ENCODE peak calls at places on chromosome 9, in four cellular contexts. One of them, this sample, is unnamed.

GRCh38 chr9:125360621-125361020 is 99.0 kb downstream of the GAPVD1 start:
- DNase-seq in esophagus squamous epithelium: no peak
- DNase-seq in dorsolateral prefrontal cortex: no peak
- DNase-seq in Peyer's patch: no peak
- DNase-seq in this sample: no peak

GRCh38 chr9:89850633-89851325 is 246.0 kb downstream of the GADD45G start:
- DNase-seq in esophagus squamous epithelium: no peak
- DNase-seq in dorsolateral prefrontal cortex: no peak
- DNase-seq in Peyer's patch: peak
- DNase-seq in this sample: no peak

GRCh38 chr9:117644607-117645244 is 59.5 kb upstream of the TLR4 start:
- DNase-seq in esophagus squamous epithelium: peak
- DNase-seq in dorsolateral prefrontal cortex: peak
- DNase-seq in Peyer's patch: peak
- DNase-seq in this sample: peak

GRCh38 chr9:94250456-94250855 is 8.6 kb upstream of the ZNF169 start:
- DNase-seq in esophagus squamous epithelium: no peak
- DNase-seq in dorsolateral prefrontal cortex: no peak
- DNase-seq in Peyer's patch: no peak
- DNase-seq in this sample: peak

GRCh38 chr9:134502261-134503211 is 139.1 kb upstream of the COL5A1 start:
- DNase-seq in esophagus squamous epithelium: no peak
- DNase-seq in dorsolateral prefrontal cortex: peak
- DNase-seq in Peyer's patch: peak
- DNase-seq in this sample: no peak

GRCh38 chr9:99221266-99221622 is 498 bp downstream of the ALG2 start:
- DNase-seq in esophagus squamous epithelium: no peak
- DNase-seq in dorsolateral prefrontal cortex: no peak
- DNase-seq in Peyer's patch: no peak
- DNase-seq in this sample: no peak

GRCh38 chr9:108816037-108816436 is 39.7 kb downstream of the ACTL7B start:
- DNase-seq in esophagus squamous epithelium: no peak
- DNase-seq in dorsolateral prefrontal cortex: no peak
- DNase-seq in Peyer's patch: no peak
- DNase-seq in this sample: no peak

GRCh38 chr9:90466481-90466880 is 176.1 kb downstream of the DIRAS2 start:
- DNase-seq in esophagus squamous epithelium: no peak
- DNase-seq in dorsolateral prefrontal cortex: no peak
- DNase-seq in Peyer's patch: no peak
- DNase-seq in this sample: no peak

GRCh38 chr9:19460258-19460657 is 51.4 kb downstream of the ACER2 start:
- DNase-seq in esophagus squamous epithelium: no peak
- DNase-seq in dorsolateral prefrontal cortex: no peak
- DNase-seq in Peyer's patch: no peak
- DNase-seq in this sample: no peak

GRCh38 chr9:127107344-127108181 is 14.9 kb downstream of the ANGPTL2 start:
- DNase-seq in esophagus squamous epithelium: no peak
- DNase-seq in dorsolateral prefrontal cortex: no peak
- DNase-seq in Peyer's patch: no peak
- DNase-seq in this sample: no peak

GRCh38 chr9:21549251-21549765 is 67.2 kb upstream of the IFNE start:
- DNase-seq in esophagus squamous epithelium: no peak
- DNase-seq in dorsolateral prefrontal cortex: no peak
- DNase-seq in Peyer's patch: no peak
- DNase-seq in this sample: no peak

GRCh38 chr9:72931437-72931836 is 21.4 kb downstream of the ALDH1A1 start:
- DNase-seq in esophagus squamous epithelium: no peak
- DNase-seq in dorsolateral prefrontal cortex: no peak
- DNase-seq in Peyer's patch: no peak
- DNase-seq in this sample: no peak

GRCh38 chr9:21689851-21690250 is 112.6 kb upstream of the MTAP start:
- DNase-seq in esophagus squamous epithelium: no peak
- DNase-seq in dorsolateral prefrontal cortex: no peak
- DNase-seq in Peyer's patch: no peak
- DNase-seq in this sample: no peak

GRCh38 chr9:87095961-87096360 is 148.7 kb upstream of the GAS1 start:
- DNase-seq in esophagus squamous epithelium: no peak
- DNase-seq in dorsolateral prefrontal cortex: no peak
- DNase-seq in Peyer's patch: no peak
- DNase-seq in this sample: no peak

GRCh38 chr9:38227656-38228055 is 158.6 kb upstream of the SHB start:
- DNase-seq in esophagus squamous epithelium: no peak
- DNase-seq in dorsolateral prefrontal cortex: no peak
- DNase-seq in Peyer's patch: no peak
- DNase-seq in this sample: peak

GRCh38 chr9:124621371-124622328 is 114.5 kb upstream of the NR5A1 start:
- DNase-seq in esophagus squamous epithelium: no peak
- DNase-seq in dorsolateral prefrontal cortex: no peak
- DNase-seq in Peyer's patch: no peak
- DNase-seq in this sample: peak

GRCh38 chr9:98410185-98410697 is 154.8 kb upstream of the TBC1D2 start:
- DNase-seq in esophagus squamous epithelium: no peak
- DNase-seq in dorsolateral prefrontal cortex: no peak
- DNase-seq in Peyer's patch: no peak
- DNase-seq in this sample: no peak

GRCh38 chr9:77017505-77017894 is 2.0 kb upstream of the FOXB2 start:
- DNase-seq in esophagus squamous epithelium: no peak
- DNase-seq in dorsolateral prefrontal cortex: no peak
- DNase-seq in Peyer's patch: no peak
- DNase-seq in this sample: no peak

GRCh38 chr9:115133649-115134048 is 15.7 kb upstream of the TNC start:
- DNase-seq in esophagus squamous epithelium: no peak
- DNase-seq in dorsolateral prefrontal cortex: no peak
- DNase-seq in Peyer's patch: no peak
- DNase-seq in this sample: no peak

GRCh38 chr9:78278177-78278777 is 18.6 kb upstream of the PSAT1 start:
- DNase-seq in esophagus squamous epithelium: no peak
- DNase-seq in dorsolateral prefrontal cortex: no peak
- DNase-seq in Peyer's patch: no peak
- DNase-seq in this sample: no peak

GRCh38 chr9:90943341-90943740 is 141.7 kb downstream of the SYK start:
- DNase-seq in esophagus squamous epithelium: no peak
- DNase-seq in dorsolateral prefrontal cortex: no peak
- DNase-seq in Peyer's patch: no peak
- DNase-seq in this sample: no peak

GRCh38 chr9:113705938-113706519 is 170.1 kb upstream of the ZNF618 start:
- DNase-seq in esophagus squamous epithelium: no peak
- DNase-seq in dorsolateral prefrontal cortex: no peak
- DNase-seq in Peyer's patch: no peak
- DNase-seq in this sample: no peak

GRCh38 chr9:12614488-12614887 is 78.7 kb upstream of the TYRP1 start:
- DNase-seq in esophagus squamous epithelium: no peak
- DNase-seq in dorsolateral prefrontal cortex: no peak
- DNase-seq in Peyer's patch: no peak
- DNase-seq in this sample: no peak

GRCh38 chr9:30932226-30932625 is 1452.2 kb upstream of the ACO1 start:
- DNase-seq in esophagus squamous epithelium: no peak
- DNase-seq in dorsolateral prefrontal cortex: no peak
- DNase-seq in Peyer's patch: no peak
- DNase-seq in this sample: no peak

GRCh38 chr9:69535911-69536310 is 136.3 kb downstream of the APBA1 start:
- DNase-seq in esophagus squamous epithelium: no peak
- DNase-seq in dorsolateral prefrontal cortex: no peak
- DNase-seq in Peyer's patch: no peak
- DNase-seq in this sample: no peak

GRCh38 chr9:27590636-27591035 is 17.4 kb upstream of the C9orf72 start:
- DNase-seq in esophagus squamous epithelium: no peak
- DNase-seq in dorsolateral prefrontal cortex: no peak
- DNase-seq in Peyer's patch: no peak
- DNase-seq in this sample: no peak

GRCh38 chr9:124347206-124347967 is 67.9 kb downstream of the PSMB7 start:
- DNase-seq in esophagus squamous epithelium: no peak
- DNase-seq in dorsolateral prefrontal cortex: peak
- DNase-seq in Peyer's patch: no peak
- DNase-seq in this sample: no peak

GRCh38 chr9:110700953-110701352 is 32.4 kb downstream of the MUSK start:
- DNase-seq in esophagus squamous epithelium: no peak
- DNase-seq in dorsolateral prefrontal cortex: no peak
- DNase-seq in Peyer's patch: no peak
- DNase-seq in this sample: no peak

GRCh38 chr9:75910716-75911115 is 20.2 kb downstream of the PCSK5 start:
- DNase-seq in esophagus squamous epithelium: no peak
- DNase-seq in dorsolateral prefrontal cortex: no peak
- DNase-seq in Peyer's patch: no peak
- DNase-seq in this sample: no peak

GRCh38 chr9:126373241-126373640 is 46.6 kb downstream of the MVB12B start:
- DNase-seq in esophagus squamous epithelium: no peak
- DNase-seq in dorsolateral prefrontal cortex: no peak
- DNase-seq in Peyer's patch: no peak
- DNase-seq in this sample: no peak

GRCh38 chr9:95910023-95910706 is 34.7 kb downstream of the ERCC6L2 start:
- DNase-seq in esophagus squamous epithelium: no peak
- DNase-seq in dorsolateral prefrontal cortex: no peak
- DNase-seq in Peyer's patch: no peak
- DNase-seq in this sample: no peak

GRCh38 chr9:18606831-18607230 is 132.9 kb downstream of the ADAMTSL1 start:
- DNase-seq in esophagus squamous epithelium: no peak
- DNase-seq in dorsolateral prefrontal cortex: no peak
- DNase-seq in Peyer's patch: no peak
- DNase-seq in this sample: no peak

GRCh38 chr9:89022071-89022721 is 30.9 kb downstream of the S1PR3 start:
- DNase-seq in esophagus squamous epithelium: no peak
- DNase-seq in dorsolateral prefrontal cortex: no peak
- DNase-seq in Peyer's patch: no peak
- DNase-seq in this sample: no peak

GRCh38 chr9:38112010-38112409 is 43.0 kb upstream of the SHB start:
- DNase-seq in esophagus squamous epithelium: no peak
- DNase-seq in dorsolateral prefrontal cortex: no peak
- DNase-seq in Peyer's patch: no peak
- DNase-seq in this sample: no peak

DNA sequence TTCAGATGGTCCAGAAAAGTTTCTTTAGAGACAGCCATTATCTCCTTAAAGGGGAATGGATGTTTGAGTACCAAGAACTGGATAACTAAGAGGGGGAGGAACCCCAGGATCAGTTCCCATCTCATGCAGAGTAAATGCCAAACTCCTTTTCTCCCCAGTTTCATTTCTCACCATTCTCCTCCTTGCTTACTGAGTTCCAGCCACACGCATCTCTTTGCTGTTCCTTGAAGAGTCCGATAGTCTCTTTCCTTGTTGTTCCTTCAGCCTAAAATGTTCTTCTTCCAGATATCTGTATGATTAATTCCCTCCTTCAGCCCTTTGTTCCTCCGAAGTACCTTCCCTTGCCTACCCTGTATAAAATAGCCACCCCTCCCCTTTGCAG is 30.0 kb downstream of the KDM4C start:
- DNase-seq in esophagus squamous epithelium: no peak
- DNase-seq in dorsolateral prefrontal cortex: no peak
- DNase-seq in Peyer's patch: no peak
- DNase-seq in this sample: no peak
- H3K4me3 ChIP-seq in esophagus squamous epithelium: no peak
- H3K4me3 ChIP-seq in dorsolateral prefrontal cortex: no peak
- H3K4me3 ChIP-seq in Peyer's patch: no peak
- H3K4me3 ChIP-seq in this sample: no peak

GRCh38 chr9:129983891-129984290 is 59.1 kb downstream of the FNBP1 start:
- DNase-seq in esophagus squamous epithelium: no peak
- DNase-seq in dorsolateral prefrontal cortex: no peak
- DNase-seq in Peyer's patch: no peak
- DNase-seq in this sample: no peak

GRCh38 chr9:129981180-129981907 is 61.6 kb downstream of the FNBP1 start:
- DNase-seq in esophagus squamous epithelium: no peak
- DNase-seq in dorsolateral prefrontal cortex: peak
- DNase-seq in Peyer's patch: peak
- DNase-seq in this sample: no peak

DNA sequence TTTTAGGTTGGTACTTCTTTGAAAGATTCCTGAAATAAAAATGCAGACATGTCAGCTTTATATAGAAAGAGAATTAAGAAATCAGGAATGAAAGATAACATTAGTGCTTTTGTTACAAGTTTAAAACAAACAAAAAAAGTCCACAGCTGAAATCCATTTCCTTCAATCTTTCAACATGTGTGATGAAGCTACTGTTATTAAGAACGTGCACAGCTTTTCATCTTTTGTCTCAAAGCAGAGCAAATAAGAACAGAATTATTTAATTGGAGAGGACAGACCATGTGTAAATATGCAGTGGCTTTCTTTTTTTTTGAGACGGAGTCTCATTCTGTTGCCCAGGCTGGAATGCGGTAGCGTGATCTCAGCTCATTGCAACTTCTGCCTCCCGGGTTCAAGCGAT is 63.6 kb downstream of the FNBP1 start:
- DNase-seq in esophagus squamous epithelium: no peak
- DNase-seq in dorsolateral prefrontal cortex: no peak
- DNase-seq in Peyer's patch: no peak
- DNase-seq in this sample: no peak
- H3K4me3 ChIP-seq in esophagus squamous epithelium: no peak
- H3K4me3 ChIP-seq in dorsolateral prefrontal cortex: no peak
- H3K4me3 ChIP-seq in Peyer's patch: no peak
- H3K4me3 ChIP-seq in this sample: no peak

GRCh38 chr9:105447386-105447813 is 434 bp upstream of the FSD1L start:
- DNase-seq in esophagus squamous epithelium: no peak
- DNase-seq in dorsolateral prefrontal cortex: no peak
- DNase-seq in Peyer's patch: no peak
- DNase-seq in this sample: no peak

GRCh38 chr9:105443121-105443520 is 4.7 kb upstream of the FSD1L start:
- DNase-seq in esophagus squamous epithelium: no peak
- DNase-seq in dorsolateral prefrontal cortex: no peak
- DNase-seq in Peyer's patch: no peak
- DNase-seq in this sample: no peak

GRCh38 chr9:105447814-105448812 is at the start of gene FSD1L:
- DNase-seq in esophagus squamous epithelium: peak
- DNase-seq in dorsolateral prefrontal cortex: peak
- DNase-seq in Peyer's patch: peak
- DNase-seq in this sample: peak

GRCh38 chr9:105444130-105444529 is 3.7 kb upstream of the FSD1L start:
- DNase-seq in esophagus squamous epithelium: no peak
- DNase-seq in dorsolateral prefrontal cortex: no peak
- DNase-seq in Peyer's patch: no peak
- DNase-seq in this sample: no peak

DNA sequence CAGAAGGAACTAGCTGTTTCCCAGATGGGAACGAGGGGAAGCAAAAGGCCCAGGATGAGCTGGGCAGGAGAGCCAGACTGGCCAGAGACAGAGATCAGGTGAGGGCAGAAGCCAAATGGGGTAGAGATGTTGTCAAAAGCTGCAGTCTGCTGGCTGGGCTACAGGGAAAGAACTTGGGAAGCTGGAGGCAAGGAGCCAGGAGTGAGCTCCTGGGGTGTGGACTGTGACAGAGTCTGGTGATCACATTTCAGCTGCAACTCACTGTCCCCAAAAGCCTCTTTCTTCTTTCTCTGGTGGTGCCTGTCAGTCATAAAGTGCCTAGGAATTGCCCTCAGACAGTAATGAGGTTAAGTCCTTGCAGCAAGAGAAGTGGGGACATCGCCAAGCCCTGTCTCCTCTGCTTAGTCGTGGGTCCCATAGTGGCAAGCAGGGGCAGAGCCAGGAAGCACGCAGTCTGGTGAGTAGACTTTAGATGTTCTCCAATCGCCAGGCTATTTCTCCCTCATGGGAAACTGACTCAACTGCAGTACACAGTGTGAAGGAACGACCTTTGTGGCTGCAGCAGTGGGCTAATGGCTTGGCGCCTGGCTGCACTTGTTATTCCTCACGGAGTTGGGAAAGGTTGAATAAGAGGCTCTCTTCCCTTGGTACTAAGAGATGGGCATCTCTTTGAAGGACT is 2.5 kb upstream of the FSD1L start:
- DNase-seq in esophagus squamous epithelium: no peak
- DNase-seq in dorsolateral prefrontal cortex: no peak
- DNase-seq in Peyer's patch: no peak
- DNase-seq in this sample: no peak
- H3K4me3 ChIP-seq in esophagus squamous epithelium: no peak
- H3K4me3 ChIP-seq in dorsolateral prefrontal cortex: no peak
- H3K4me3 ChIP-seq in Peyer's patch: no peak
- H3K4me3 ChIP-seq in this sample: no peak

GRCh38 chr9:116383956-116384355 is 230.4 kb downstream of the PAPPA start:
- DNase-seq in esophagus squamous epithelium: no peak
- DNase-seq in dorsolateral prefrontal cortex: no peak
- DNase-seq in Peyer's patch: no peak
- DNase-seq in this sample: no peak
- H3K4me3 ChIP-seq in esophagus squamous epithelium: no peak
- H3K4me3 ChIP-seq in dorsolateral prefrontal cortex: no peak
- H3K4me3 ChIP-seq in Peyer's patch: no peak
- H3K4me3 ChIP-seq in this sample: no peak

This sample was measured in CD8-positive, alpha-beta T cell.